ENCODE peak calls at places on chromosomes 12 and 14, in four cellular contexts. F, R, S and B are unnamed samples. For H3K4me1, the result is how much of the 10 kb centered on the place peaks cover.

GRCh38 chr14:24258548-24259265 is 4.3 kb downstream of the TGM1 start:
- ATAC-seq in F (no peak), R (no peak), S (no peak), B (no peak)

GRCh38 chr12:104763163-104763805 is 194.8 kb downstream of the SLC41A2 start:
- ATAC-seq in F (peak), R (peak), S (no peak), B (no peak)

GRCh38 chr14:68172664-68173063 is 353.1 kb downstream of the RAD51B start:
- ATAC-seq in F (no peak), R (peak), S (peak), B (no peak)

GRCh38 chr12:14979468-14979867 is 6.6 kb downstream of the PDE6H start:
- ATAC-seq in F (no peak), R (peak), S (no peak), B (no peak)

GRCh38 chr12:69908208-69908607 is 83.2 kb downstream of the MYRFL start:
- ATAC-seq in F (no peak), R (no peak), S (no peak), B (no peak)

GRCh38 chr14:59358105-59358504 is 107.1 kb downstream of the GPR135 start:
- ATAC-seq in F (peak), R (no peak), S (peak), B (peak)

GRCh38 chr12:111405856-111406473 is at the start of gene SH2B3:
- ATAC-seq in F (peak), R (peak), S (peak), B (peak)

GRCh38 chr14:55207832-55208231 is 16.4 kb upstream of the DLGAP5 start:
- ATAC-seq in F (no peak), R (no peak), S (peak), B (no peak)

GRCh38 chr12:32501835-32502333 is 102.5 kb downstream of the FGD4 start:
- ATAC-seq in F (no peak), R (no peak), S (peak), B (peak)

GRCh38 chr12:67893003-67893402 is 96.2 kb upstream of the IFNG-AS1 start:
- ATAC-seq in F (no peak), R (no peak), S (no peak), B (no peak)

GRCh38 chr12:93737457-93738198 is 60.5 kb downstream of the CRADD start:
- ATAC-seq in F (peak), R (no peak), S (no peak), B (peak)

GRCh38 chr12:26331960-26332359 is 136.6 kb downstream of the SSPN start:
- ATAC-seq in F (no peak), R (peak), S (no peak), B (no peak)

GRCh38 chr12:95690861-95691635 is 99.5 kb downstream of the NTN4 start:
- ATAC-seq in F (no peak), R (no peak), S (no peak), B (no peak)

GRCh38 chr14:78857974-78858373 is 687.8 kb downstream of the NRXN3 start:
- ATAC-seq in F (no peak), R (no peak), S (no peak), B (no peak)

GRCh38 chr14:65073605-65074201 is 28.6 kb downstream of the MAX start:
- ATAC-seq in F (peak), R (no peak), S (no peak), B (no peak)

GRCh38 chr12:7061138-7061537 is 620 bp downstream of the C1S start:
- ATAC-seq in F (no peak), R (no peak), S (no peak), B (no peak)

GRCh38 chr12:122087431-122088180 is 9.1 kb downstream of the MLXIP start:
- ATAC-seq in F (peak), R (no peak), S (peak), B (no peak)

GRCh38 chr12:124021025-124021406 is 48.0 kb downstream of the ZNF664 start:
- ATAC-seq in F (peak), R (no peak), S (peak), B (peak)

GRCh38 chr12:102948941-102949352 is 8.5 kb upstream of the ASCL1 start:
- ATAC-seq in F (peak), R (peak), S (peak), B (no peak)

GRCh38 chr14:21017528-21018245 is 7.2 kb downstream of the NDRG2 start:
- ATAC-seq in F (no peak), R (no peak), S (no peak), B (no peak)

GRCh38 chr12:12367096-12367998 is 10.5 kb downstream of the BORCS5 start:
- ATAC-seq in F (no peak), R (no peak), S (no peak), B (no peak)

GRCh38 chr12:47189753-47190152 is 110.0 kb upstream of the AMIGO2 start:
- ATAC-seq in F (peak), R (no peak), S (peak), B (no peak)

GRCh38 chr12:90854136-90854689 is 100.8 kb downstream of the CCER1 start:
- ATAC-seq in F (no peak), R (peak), S (peak), B (no peak)

GRCh38 chr12:54024127-54024526 is 4.1 kb upstream of the HOXC6 start:
- ATAC-seq in F (peak), R (no peak), S (no peak), B (no peak)

GRCh38 chr12:108306506-108306905 is 32.6 kb downstream of the CMKLR1 start:
- ATAC-seq in F (no peak), R (no peak), S (no peak), B (no peak)

GRCh38 chr12:75933136-75933535 is 98.4 kb downstream of the PHLDA1 start:
- ATAC-seq in F (no peak), R (no peak), S (peak), B (no peak)

GRCh38 chr14:90053044-90053443 is 8.8 kb upstream of the KCNK13 start:
- ATAC-seq in F (no peak), R (no peak), S (no peak), B (no peak)
- TF ChIP-seq EP300 in F (no peak), R (no peak), S (no peak), B (no peak)

GRCh38 chr12:4282892-4283511 is 9.4 kb downstream of the CCND2 start:
- ATAC-seq in F (no peak), R (peak), S (no peak), B (no peak)
- H3K4me1 ChIP-seq in F (under half), R (under half), S (under half), B (under half)

DNA sequence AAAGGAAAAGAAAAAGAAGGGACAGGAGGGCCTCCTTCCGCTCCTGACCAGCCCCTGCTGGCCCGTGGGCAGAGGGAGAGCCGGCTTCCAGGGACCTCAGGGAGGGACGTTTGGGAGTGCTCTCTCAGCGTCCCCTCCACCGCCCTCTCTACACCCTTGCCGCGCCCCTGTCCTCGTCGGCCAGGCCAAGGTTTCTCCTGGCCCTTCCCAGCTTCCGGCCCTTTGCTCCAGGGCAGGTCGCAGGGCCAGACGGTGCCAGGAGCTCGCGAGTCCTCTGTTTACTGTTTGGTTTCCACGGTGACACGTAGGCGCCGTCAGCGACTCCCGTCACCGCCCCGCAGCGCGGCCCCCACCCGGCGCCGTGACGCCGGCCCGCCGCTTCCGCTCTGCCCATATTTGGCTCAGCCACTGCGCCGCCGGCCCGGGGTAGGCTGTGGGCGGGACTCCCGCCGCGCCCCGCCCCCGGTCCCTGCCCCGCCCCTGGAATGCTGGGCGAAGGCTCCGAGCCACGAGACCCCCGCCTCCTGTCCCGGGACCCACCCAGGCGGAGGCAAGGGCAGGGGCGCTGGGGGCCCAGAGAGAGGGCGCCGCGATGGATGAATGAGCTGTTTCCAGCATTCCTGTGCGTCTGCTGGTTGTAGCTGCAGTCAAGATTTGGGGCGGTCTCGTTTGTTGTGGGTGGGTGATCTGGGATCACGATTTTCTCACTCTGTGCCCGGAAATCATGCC is 15.5 kb downstream of the FOS start:
- ATAC-seq in F (peak), R (peak), S (peak), B (peak)
- TF ChIP-seq EP300 in F (no peak), R (peak), S (no peak), B (peak)

DNA sequence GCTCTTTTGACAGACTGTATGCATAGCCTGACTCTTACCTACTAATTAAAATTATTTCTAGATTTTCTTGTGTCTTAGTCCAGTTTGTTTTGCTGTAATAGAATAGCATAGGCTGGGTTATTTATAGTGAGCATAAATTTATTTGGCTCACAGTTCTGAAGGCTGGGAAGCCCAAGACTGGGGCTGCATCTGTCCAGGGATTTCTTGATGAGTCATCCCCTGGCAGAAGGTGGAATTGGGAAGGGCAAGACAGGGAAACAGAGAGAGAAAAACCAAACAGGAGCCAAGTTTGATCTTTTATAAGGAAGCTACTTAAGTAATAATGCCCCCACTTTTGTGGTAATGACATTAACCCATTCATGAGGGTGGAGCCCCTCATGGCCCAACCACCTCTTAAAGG is 759.2 kb upstream of the LRFN5 start:
- ATAC-seq in F (no peak), R (no peak), S (no peak), B (no peak)
- H3K4me1 ChIP-seq in F (under half), R (under half), S (under half), B (under half)

GRCh38 chr14:60803871-60804270 is 69.3 kb downstream of the MNAT1 start:
- ATAC-seq in F (no peak), R (no peak), S (no peak), B (no peak)
- TF ChIP-seq EP300 in F (no peak), R (no peak), S (no peak), B (no peak)

DNA sequence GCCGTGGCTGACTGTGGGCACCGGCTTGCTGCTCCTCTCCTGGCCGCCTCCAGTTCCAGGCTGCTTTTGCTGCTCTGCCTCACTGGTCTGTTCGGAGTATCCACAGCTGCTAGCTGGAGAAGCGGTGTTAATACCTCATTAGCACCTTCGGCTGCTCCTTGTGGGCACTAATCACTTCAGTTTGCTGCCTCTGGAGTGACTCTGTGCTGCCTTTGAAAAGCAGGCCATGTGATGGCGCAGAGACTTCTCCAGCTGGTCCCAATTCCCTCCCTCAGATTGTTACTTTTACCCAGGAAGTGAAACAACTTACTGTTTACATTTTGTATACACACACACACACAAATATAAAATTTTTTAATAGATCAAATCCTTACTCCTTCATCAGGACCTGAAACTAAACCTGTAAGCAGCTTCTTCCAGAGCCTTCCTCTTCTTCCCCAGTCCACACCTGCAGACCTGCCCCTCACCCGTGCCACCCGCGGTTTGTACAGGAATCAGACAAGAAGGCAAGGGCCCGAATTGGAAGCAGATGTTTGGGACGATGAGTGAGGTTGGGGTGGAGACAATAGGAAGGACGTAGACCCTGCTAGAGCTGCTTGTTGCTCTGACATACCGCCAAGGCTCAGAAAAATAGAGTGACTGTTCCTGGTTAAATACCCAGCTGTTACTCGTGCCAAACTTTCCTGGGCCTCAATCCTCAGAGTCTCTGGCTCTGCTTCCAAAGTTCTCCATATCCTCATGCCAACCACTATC is 41.5 kb upstream of the LTBP2 start:
- ATAC-seq in F (no peak), R (no peak), S (no peak), B (no peak)
- H3K4me1 ChIP-seq in F (under half), R (under half), S (half or more), B (under half)

DNA sequence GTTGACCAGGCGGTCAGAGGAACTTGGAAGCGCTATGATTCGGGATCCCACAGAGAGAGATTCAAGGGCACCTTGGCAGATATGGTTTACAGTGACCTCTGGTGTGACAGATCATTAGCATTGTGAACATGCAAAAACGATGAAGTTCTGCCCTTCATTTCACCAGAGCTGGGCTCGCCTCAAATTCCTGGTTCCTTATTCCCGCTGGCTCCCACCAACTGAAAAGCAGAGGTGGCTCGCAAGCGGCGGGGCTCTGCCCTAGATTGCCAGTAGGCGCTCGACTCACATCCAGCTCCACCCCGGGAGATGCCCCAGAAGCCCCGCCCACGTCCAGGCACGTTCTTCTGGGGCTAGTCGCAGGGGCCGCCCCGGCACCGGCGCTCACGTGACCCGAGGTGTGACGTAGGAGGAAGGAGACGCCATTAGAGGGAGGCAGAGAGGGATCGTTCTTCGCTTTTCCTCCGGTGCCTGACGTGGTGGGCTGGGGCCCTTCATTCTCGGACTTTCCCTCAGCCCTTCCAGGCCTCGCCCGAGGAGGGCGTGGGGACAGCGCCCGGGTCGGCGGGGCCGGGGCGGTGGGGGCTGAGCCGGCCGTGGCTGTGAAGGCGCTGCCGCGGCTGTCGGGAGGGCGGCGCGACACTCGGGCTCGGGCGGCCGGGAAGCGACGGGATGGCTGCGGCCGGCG is at the start of gene RAB21:
- ATAC-seq in F (peak), R (peak), S (peak), B (peak)
- TF ChIP-seq EP300 in F (no peak), R (no peak), S (no peak), B (no peak)

GRCh38 chr12:120115692-120116442 is 686 bp downstream of the RAB35 start:
- ATAC-seq in F (peak), R (no peak), S (peak), B (no peak)
- H3K4me1 ChIP-seq in F (under half), R (half or more), S (under half), B (half or more)

GRCh38 chr12:98469108-98469507 is 46.3 kb upstream of the TMPO start:
- ATAC-seq in F (no peak), R (peak), S (peak), B (no peak)

GRCh38 chr12:98466970-98467369 is 48.4 kb upstream of the TMPO start:
- ATAC-seq in F (no peak), R (peak), S (no peak), B (no peak)

GRCh38 chr12:98465950-98466349 is 49.4 kb upstream of the TMPO start:
- ATAC-seq in F (no peak), R (no peak), S (no peak), B (no peak)

GRCh38 chr12:98465505-98465904 is 49.9 kb upstream of the TMPO start:
- ATAC-seq in F (no peak), R (no peak), S (no peak), B (no peak)

GRCh38 chr12:98464155-98464554 is 51.2 kb upstream of the TMPO start:
- ATAC-seq in F (no peak), R (no peak), S (no peak), B (peak)
- TF ChIP-seq EP300 in F (no peak), R (no peak), S (no peak), B (no peak)

GRCh38 chr12:77323778-77324415 is 258.5 kb upstream of the E2F7 start:
- ATAC-seq in F (no peak), R (no peak), S (no peak), B (no peak)

GRCh38 chr12:77315407-77315806 is 250.0 kb upstream of the E2F7 start:
- ATAC-seq in F (no peak), R (no peak), S (no peak), B (no peak)

GRCh38 chr12:77324763-77325468 is 259.5 kb upstream of the E2F7 start:
- ATAC-seq in F (peak), R (peak), S (peak), B (peak)

GRCh38 chr12:77324416-77324762 is 259.0 kb upstream of the E2F7 start:
- ATAC-seq in F (no peak), R (no peak), S (no peak), B (no peak)

DNA sequence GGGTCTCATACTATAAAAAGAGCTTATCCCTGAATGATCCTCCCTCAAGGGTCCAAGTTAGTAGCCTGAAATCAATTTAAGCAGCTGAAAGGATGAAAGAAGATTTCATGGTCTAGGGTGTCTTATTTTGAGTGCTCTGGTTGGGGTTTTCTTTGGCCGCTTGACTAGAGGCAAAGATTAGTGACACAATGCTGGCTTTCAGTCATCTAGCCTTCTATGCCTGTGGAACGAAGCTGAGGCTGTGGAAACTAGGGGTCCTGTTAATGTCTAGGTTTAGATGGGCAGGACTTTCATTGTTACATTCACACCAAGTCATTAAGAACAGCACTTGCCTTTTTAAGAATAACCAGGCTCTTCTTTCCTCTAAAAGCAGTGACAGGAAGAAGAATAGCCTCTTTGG is 253.8 kb upstream of the E2F7 start:
- ATAC-seq in F (no peak), R (no peak), S (no peak), B (no peak)
- H3K4me1 ChIP-seq in F (under half), R (under half), S (under half), B (under half)